ENCODE peak calls at places on chromosomes 11 and 22, in ten cellular contexts. U is CD4-positive, alpha-beta T cell; Y is fibroblast of pulmonary artery; O is endodermal cell; I is IMR-90; H is progenitor cell of endocrine pancreas; F is dorsolateral prefrontal cortex; D is GM23338; V is neural crest cell; W is K562. B is an unnamed sample.

GRCh38 chr22:42171417-42171816 is 40.8 kb upstream of the CYP2D6 start:
- DNase-seq in W (no peak), Y (no peak), I (no peak), U (no peak), V (no peak), D (no peak), H (no peak), O (peak; percentile 70), F (no peak), B (no peak)

GRCh38 chr11:119194811-119195210 is 9.5 kb downstream of the NHERF4 start:
- DNase-seq in U (no peak), F (no peak), W (no peak), D (no peak), I (no peak), H (no peak), V (no peak), O (no peak), Y (no peak), B (no peak)

GRCh38 chr11:92881940-92882339 is 87.5 kb upstream of the MTNR1B start:
- DNase-seq in F (no peak), H (no peak), V (no peak), O (no peak), D (no peak), I (no peak), Y (no peak), U (no peak), W (no peak), B (no peak)

GRCh38 chr22:20438678-20439492 is 1.3 kb upstream of the SCARF2 start:
- DNase-seq in Y (peak; percentile 18), O (peak; percentile 82), W (peak; percentile 86), U (no peak), H (no peak), I (no peak), F (peak; percentile 31), D (peak; percentile 65), V (no peak), B (no peak)

GRCh38 chr22:25153961-25154685 is 45.5 kb upstream of the CRYBB3 start:
- DNase-seq in U (no peak), I (no peak), F (no peak), Y (peak; percentile 90), O (peak; percentile 63), W (no peak), H (no peak), V (no peak), D (peak; percentile 54), B (peak; percentile 11)

GRCh38 chr11:104870910-104871309 is 27.4 kb downstream of the CASP12 start:
- DNase-seq in I (peak; percentile 62), W (no peak), F (no peak), H (no peak), U (no peak), Y (peak; percentile 27), O (no peak), V (no peak), D (no peak), B (no peak)

GRCh38 chr11:117096140-117096972 is 1.9 kb downstream of the SIK3 start:
- DNase-seq in I (no peak), W (peak; percentile 73), V (peak; percentile 8), O (peak; percentile 78), U (peak; percentile 37), Y (no peak), D (peak; percentile 57), H (no peak), F (no peak), B (peak; percentile 11)

GRCh38 chr11:705646-706438 is at the start of gene EPS8L2:
- DNase-seq in O (peak; percentile 76), Y (no peak), D (peak; percentile 69), I (no peak), H (no peak), W (peak; percentile 82), F (no peak), V (no peak), U (no peak), B (no peak)

GRCh38 chr22:22818861-22819855 is 68.5 kb upstream of the IGLL5 start:
- DNase-seq in H (no peak), D (no peak), O (no peak), Y (no peak), U (no peak), I (no peak), W (no peak), F (no peak), V (no peak), B (no peak)

GRCh38 chr22:37905534-37906363 is at the start of gene MICALL1:
- DNase-seq in W (peak; percentile 85), I (peak; percentile 67), Y (peak; percentile 70), U (peak; percentile 38), O (peak; percentile 85), H (peak; percentile 62), F (no peak), D (peak; percentile 82), V (peak; percentile 54), B (peak; percentile 58)

GRCh38 chr22:38986629-38987028 is 4.5 kb downstream of the APOBEC3B start:
- DNase-seq in W (no peak), F (no peak), D (no peak), U (no peak), H (no peak), Y (no peak), V (no peak), I (no peak), O (no peak), B (no peak)

GRCh38 chr22:38984224-38984623 is 2.1 kb downstream of the APOBEC3B start:
- DNase-seq in U (no peak), I (no peak), V (no peak), W (peak; percentile 46), D (no peak), F (no peak), Y (no peak), O (no peak), H (no peak), B (no peak)

GRCh38 chr22:38982008-38982927 is at the start of gene APOBEC3B:
- DNase-seq in Y (peak; percentile 89), U (peak; percentile 15), W (peak; percentile 89), D (peak; percentile 77), F (peak; percentile 42), I (peak; percentile 95), O (peak; percentile 72), H (no peak), V (peak; percentile 32), B (peak; percentile 92)

GRCh38 chr22:38981659-38982007 is 514 bp upstream of the APOBEC3B start:
- DNase-seq in I (no peak), Y (no peak), H (no peak), V (no peak), U (no peak), D (no peak), W (no peak), O (no peak), F (no peak), B (no peak)

DNA sequence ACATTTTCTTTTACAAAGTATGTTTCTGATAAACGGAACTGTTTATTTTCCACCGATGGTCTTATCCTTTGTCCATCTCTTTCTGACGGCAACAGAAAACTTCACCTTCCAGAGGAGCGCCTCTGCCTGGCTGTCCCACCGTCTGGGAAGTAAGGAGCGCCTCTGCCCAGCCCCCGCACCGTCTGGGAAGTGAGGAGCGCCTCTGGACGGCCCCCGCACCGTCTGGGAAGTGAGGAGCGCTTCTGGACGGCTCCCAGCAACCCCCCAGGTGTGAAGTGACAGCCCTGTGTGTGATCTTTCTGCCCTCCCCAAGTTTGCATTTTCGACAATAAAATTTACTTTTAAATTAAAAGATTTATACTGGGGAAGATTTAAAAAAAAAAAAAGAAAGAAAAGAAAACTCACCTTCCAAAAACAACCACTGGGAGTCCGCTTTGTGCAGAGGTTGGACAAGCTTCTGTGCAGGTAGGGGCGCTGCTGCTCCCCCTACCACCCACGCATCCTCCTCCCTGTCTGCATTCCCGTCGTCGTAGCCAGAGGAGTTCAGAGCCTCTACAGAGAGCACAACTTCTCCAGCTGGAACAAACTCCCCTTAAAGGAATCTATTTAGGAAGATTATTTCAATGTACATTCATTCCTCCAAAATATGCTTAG is 1.0 kb upstream of the APOBEC3B start:
- DNase-seq in U (no peak), W (peak; percentile 59), Y (peak; percentile 18), H (no peak), D (peak; percentile 76), O (peak; percentile 45), F (no peak), V (no peak), I (peak; percentile 31), B (peak; percentile 15)
- TF ChIP-seq CTCF in U (peak; percentile 30), W (peak; percentile 98), Y (peak; percentile 24), H (peak; percentile 57), D (peak; percentile 67), O (peak; percentile 59), F (peak; percentile 32), V (peak; percentile 55), I (peak; percentile 37), B (peak; percentile 69)

DNA sequence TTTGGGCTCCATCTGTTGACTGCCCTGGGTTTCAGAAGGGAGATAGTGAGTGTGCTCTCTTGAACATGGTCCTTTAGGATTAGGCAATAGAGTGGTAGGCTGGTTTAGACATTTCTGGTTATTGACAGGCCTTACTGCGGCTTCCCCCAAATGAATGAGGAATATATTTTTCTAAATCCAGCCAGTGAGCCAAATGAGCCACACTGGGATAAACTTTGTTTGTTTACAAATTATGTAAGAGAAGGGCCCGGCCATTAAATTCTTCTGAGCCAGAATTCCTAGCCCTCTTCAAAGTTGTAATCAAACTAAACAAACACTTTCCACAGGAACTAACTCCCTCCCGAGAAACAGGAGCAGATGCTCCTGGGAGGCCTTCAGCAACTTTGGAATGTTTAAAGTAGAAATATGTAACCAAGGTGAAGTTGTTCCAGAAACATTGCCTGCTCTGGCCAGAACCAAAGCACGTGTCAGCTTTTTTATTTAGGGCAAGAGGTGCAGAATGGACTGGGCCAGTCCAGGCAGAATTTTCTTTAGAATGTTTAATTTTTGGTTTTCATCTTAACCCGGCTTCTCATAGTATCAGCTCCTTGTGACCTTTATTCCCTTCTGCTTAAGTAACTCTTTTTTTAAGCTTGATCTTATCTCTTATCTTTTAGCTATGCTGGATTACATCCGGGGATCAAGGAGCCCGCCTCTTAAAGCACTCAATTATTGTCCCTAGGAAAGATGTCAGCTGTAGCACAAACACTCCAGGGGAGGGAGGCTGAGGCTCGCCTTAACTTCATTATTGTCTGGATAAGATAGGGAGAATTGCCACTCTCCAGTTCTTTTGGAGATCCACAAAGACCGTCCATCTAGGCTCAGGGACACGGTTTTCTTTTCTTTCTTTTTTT is 28.7 kb downstream of the ZNRF3 start:
- DNase-seq in U (no peak), H (no peak), Y (peak; percentile 46), F (no peak), W (no peak), D (no peak), I (peak; percentile 65), O (no peak), V (no peak), B (peak; percentile 4)
- TF ChIP-seq CTCF in U (no peak), H (no peak), Y (no peak), F (no peak), W (no peak), D (no peak), I (no peak), O (no peak), V (no peak), B (no peak)

GRCh38 chr11:11078344-11078743 is 220.5 kb upstream of the ZBED5 start:
- DNase-seq in V (no peak), Y (peak; percentile 20), O (no peak), H (no peak), F (no peak), I (peak; percentile 28), W (no peak), U (no peak), D (peak; percentile 27), B (peak; percentile 1)
- TF ChIP-seq CTCF in V (no peak), Y (no peak), O (peak; percentile 47), H (no peak), F (no peak), I (peak; percentile 37), W (no peak), U (no peak), D (peak; percentile 24), B (peak; percentile 49)

DNA sequence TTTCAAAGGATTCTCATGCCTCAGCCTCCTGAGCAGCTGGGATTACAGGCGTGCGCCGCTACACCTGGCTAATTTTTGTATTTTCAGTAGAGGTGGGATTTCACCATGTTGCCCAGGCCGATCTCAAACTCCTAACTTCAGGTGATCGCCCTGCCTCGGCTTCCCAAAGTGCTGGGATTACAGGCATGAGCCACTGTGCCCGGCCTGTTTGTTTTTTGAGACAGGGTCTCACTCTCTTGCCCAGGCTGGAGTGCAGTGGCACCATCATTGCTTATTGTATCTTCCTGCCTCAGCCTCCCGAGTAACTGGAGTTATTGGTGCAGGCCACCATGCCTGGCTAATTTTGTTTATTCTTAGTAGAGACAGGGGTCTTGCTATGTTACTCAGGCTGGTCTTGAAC is 8.1 kb downstream of the FADS2 start:
- DNase-seq in W (no peak), I (no peak), D (no peak), O (no peak), U (no peak), Y (no peak), V (no peak), H (no peak), F (no peak), B (no peak)
- TF ChIP-seq CTCF in W (no peak), I (no peak), D (no peak), O (no peak), U (no peak), Y (no peak), V (no peak), H (no peak), F (no peak), B (no peak)